ENCODE peak calls at places on chromosomes 3 and 15, in eight cellular contexts. One of them, this sample, is unnamed.

GRCh38 chr3:100060685-100061484 is 53.4 kb downstream of the FILIP1L start:
- DNase-seq in endodermal cell: no peak
- DNase-seq in upper lobe of left lung: no peak
- DNase-seq in colonic mucosa: no peak
- DNase-seq in esophagus squamous epithelium: no peak
- DNase-seq in HCT116: no peak
- DNase-seq in esophagus muscularis mucosa: no peak
- DNase-seq in hepatocyte: no peak
- DNase-seq in this sample: no peak

GRCh38 chr3:39721076-39721475 is 88.3 kb upstream of the MYRIP start:
- DNase-seq in endodermal cell: no peak
- DNase-seq in esophagus squamous epithelium: no peak
- DNase-seq in hepatocyte: no peak
- DNase-seq in colonic mucosa: no peak
- DNase-seq in upper lobe of left lung: no peak
- DNase-seq in HCT116: no peak
- DNase-seq in esophagus muscularis mucosa: no peak
- DNase-seq in this sample: no peak

GRCh38 chr3:8575364-8576104 is 69.1 kb downstream of the SSUH2 start:
- DNase-seq in colonic mucosa: no peak
- DNase-seq in esophagus muscularis mucosa: no peak
- DNase-seq in upper lobe of left lung: no peak
- DNase-seq in endodermal cell: no peak
- DNase-seq in HCT116: no peak
- DNase-seq in hepatocyte: no peak
- DNase-seq in esophagus squamous epithelium: no peak
- DNase-seq in this sample: no peak

GRCh38 chr3:182115328-182116045 is 403.8 kb downstream of the SOX2 start:
- DNase-seq in esophagus muscularis mucosa: no peak
- DNase-seq in esophagus squamous epithelium: no peak
- DNase-seq in upper lobe of left lung: no peak
- DNase-seq in endodermal cell: no peak
- DNase-seq in colonic mucosa: no peak
- DNase-seq in HCT116: no peak
- DNase-seq in hepatocyte: no peak
- DNase-seq in this sample: no peak

GRCh38 chr3:64268926-64269325 is 43.7 kb upstream of the PRICKLE2 start:
- DNase-seq in upper lobe of left lung: no peak
- DNase-seq in hepatocyte: no peak
- DNase-seq in colonic mucosa: no peak
- DNase-seq in endodermal cell: no peak
- DNase-seq in HCT116: no peak
- DNase-seq in esophagus muscularis mucosa: no peak
- DNase-seq in esophagus squamous epithelium: no peak
- DNase-seq in this sample: no peak

GRCh38 chr3:86180696-86181095 is 810.3 kb downstream of the VGLL3 start:
- DNase-seq in esophagus squamous epithelium: no peak
- DNase-seq in upper lobe of left lung: no peak
- DNase-seq in HCT116: no peak
- DNase-seq in colonic mucosa: no peak
- DNase-seq in esophagus muscularis mucosa: no peak
- DNase-seq in hepatocyte: peak; percentile 16
- DNase-seq in endodermal cell: peak; percentile 61
- DNase-seq in this sample: no peak

GRCh38 chr3:99663981-99664380 is 25.6 kb downstream of the COL8A1 start:
- DNase-seq in esophagus muscularis mucosa: no peak
- DNase-seq in HCT116: no peak
- DNase-seq in hepatocyte: no peak
- DNase-seq in esophagus squamous epithelium: no peak
- DNase-seq in upper lobe of left lung: no peak
- DNase-seq in colonic mucosa: no peak
- DNase-seq in endodermal cell: no peak
- DNase-seq in this sample: no peak

GRCh38 chr3:22886394-22886793 is 316.7 kb upstream of the UBE2E2 start:
- DNase-seq in colonic mucosa: no peak
- DNase-seq in esophagus squamous epithelium: no peak
- DNase-seq in upper lobe of left lung: no peak
- DNase-seq in HCT116: no peak
- DNase-seq in endodermal cell: no peak
- DNase-seq in esophagus muscularis mucosa: no peak
- DNase-seq in hepatocyte: no peak
- DNase-seq in this sample: peak; percentile 60

GRCh38 chr3:7977245-7978103 is 524.1 kb upstream of the LMCD1 start:
- DNase-seq in esophagus muscularis mucosa: no peak
- DNase-seq in upper lobe of left lung: no peak
- DNase-seq in esophagus squamous epithelium: no peak
- DNase-seq in endodermal cell: peak; percentile 53
- DNase-seq in colonic mucosa: no peak
- DNase-seq in hepatocyte: peak; percentile 19
- DNase-seq in HCT116: no peak
- DNase-seq in this sample: no peak

GRCh38 chr3:110577856-110578255 is 493.8 kb upstream of the NECTIN3 start:
- DNase-seq in esophagus muscularis mucosa: no peak
- DNase-seq in endodermal cell: no peak
- DNase-seq in colonic mucosa: no peak
- DNase-seq in upper lobe of left lung: no peak
- DNase-seq in esophagus squamous epithelium: no peak
- DNase-seq in HCT116: no peak
- DNase-seq in hepatocyte: no peak
- DNase-seq in this sample: no peak

GRCh38 chr15:90552162-90552928 is 22.6 kb downstream of the CRTC3 start:
- DNase-seq in upper lobe of left lung: peak; percentile 56
- DNase-seq in colonic mucosa: no peak
- DNase-seq in hepatocyte: no peak
- DNase-seq in endodermal cell: no peak
- DNase-seq in esophagus squamous epithelium: no peak
- DNase-seq in esophagus muscularis mucosa: no peak
- DNase-seq in HCT116: no peak
- DNase-seq in this sample: no peak

GRCh38 chr3:104646196-104646595 is 720.5 kb upstream of the ALCAM start:
- DNase-seq in esophagus squamous epithelium: no peak
- DNase-seq in upper lobe of left lung: no peak
- DNase-seq in colonic mucosa: no peak
- DNase-seq in esophagus muscularis mucosa: no peak
- DNase-seq in HCT116: no peak
- DNase-seq in endodermal cell: no peak
- DNase-seq in hepatocyte: no peak
- DNase-seq in this sample: no peak

GRCh38 chr3:104642827-104643226 is 723.9 kb upstream of the ALCAM start:
- DNase-seq in HCT116: no peak
- DNase-seq in hepatocyte: no peak
- DNase-seq in endodermal cell: no peak
- DNase-seq in esophagus squamous epithelium: no peak
- DNase-seq in colonic mucosa: no peak
- DNase-seq in esophagus muscularis mucosa: no peak
- DNase-seq in upper lobe of left lung: no peak
- DNase-seq in this sample: no peak
- H3K4me3 ChIP-seq in HCT116: no peak overlapping the region
- H3K4me3 ChIP-seq in hepatocyte: no peak overlapping the region
- H3K4me3 ChIP-seq in endodermal cell: no peak overlapping the region
- H3K4me3 ChIP-seq in esophagus squamous epithelium: no peak overlapping the region
- H3K4me3 ChIP-seq in colonic mucosa: no peak overlapping the region
- H3K4me3 ChIP-seq in esophagus muscularis mucosa: no peak overlapping the region
- H3K4me3 ChIP-seq in upper lobe of left lung: no peak overlapping the region
- H3K4me3 ChIP-seq in this sample: no peak overlapping the region

GRCh38 chr15:70492240-70493177 is 270.8 kb downstream of the UACA start:
- DNase-seq in esophagus squamous epithelium: peak; percentile 39
- DNase-seq in esophagus muscularis mucosa: no peak
- DNase-seq in colonic mucosa: peak; percentile 57
- DNase-seq in HCT116: no peak
- DNase-seq in hepatocyte: peak; percentile 66
- DNase-seq in endodermal cell: no peak
- DNase-seq in upper lobe of left lung: peak; percentile 83
- DNase-seq in this sample: no peak
- H3K4me1 ChIP-seq in esophagus squamous epithelium: peaks cover 40% of the 10 kb centered on the region
- H3K4me1 ChIP-seq in esophagus muscularis mucosa: no peaks in the 10 kb centered on the region
- H3K4me1 ChIP-seq in colonic mucosa: no peaks in the 10 kb centered on the region
- H3K4me1 ChIP-seq in HCT116: peaks cover 40% of the 10 kb centered on the region
- H3K4me1 ChIP-seq in hepatocyte: peaks cover 40% of the 10 kb centered on the region
- H3K4me1 ChIP-seq in endodermal cell: peaks cover 20% of the 10 kb centered on the region
- H3K4me1 ChIP-seq in upper lobe of left lung: peaks cover 38% of the 10 kb centered on the region
- H3K4me1 ChIP-seq in this sample: no peaks in the 10 kb centered on the region

GRCh38 chr3:124107074-124107473 is 115.2 kb upstream of the ROPN1 start:
- DNase-seq in hepatocyte: no peak
- DNase-seq in esophagus muscularis mucosa: no peak
- DNase-seq in esophagus squamous epithelium: no peak
- DNase-seq in upper lobe of left lung: no peak
- DNase-seq in endodermal cell: no peak
- DNase-seq in colonic mucosa: no peak
- DNase-seq in HCT116: no peak
- DNase-seq in this sample: no peak
- H3K27ac ChIP-seq in hepatocyte: no peak overlapping the region
- H3K27ac ChIP-seq in esophagus muscularis mucosa: no peak overlapping the region
- H3K27ac ChIP-seq in esophagus squamous epithelium: no peak overlapping the region
- H3K27ac ChIP-seq in upper lobe of left lung: no peak overlapping the region
- H3K27ac ChIP-seq in endodermal cell: no peak overlapping the region
- H3K27ac ChIP-seq in colonic mucosa: no peak overlapping the region
- H3K27ac ChIP-seq in HCT116: no peak overlapping the region
- H3K27ac ChIP-seq in this sample: peak overlapping the region; percentile 18

GRCh38 chr15:59413577-59413976 is 24.4 kb upstream of the FAM81A start:
- DNase-seq in esophagus squamous epithelium: no peak
- DNase-seq in hepatocyte: no peak
- DNase-seq in upper lobe of left lung: no peak
- DNase-seq in esophagus muscularis mucosa: no peak
- DNase-seq in colonic mucosa: no peak
- DNase-seq in endodermal cell: no peak
- DNase-seq in HCT116: no peak
- DNase-seq in this sample: no peak
- H3K4me3 ChIP-seq in esophagus squamous epithelium: no peak overlapping the region
- H3K4me3 ChIP-seq in hepatocyte: no peak overlapping the region
- H3K4me3 ChIP-seq in upper lobe of left lung: no peak overlapping the region
- H3K4me3 ChIP-seq in esophagus muscularis mucosa: no peak overlapping the region
- H3K4me3 ChIP-seq in colonic mucosa: no peak overlapping the region
- H3K4me3 ChIP-seq in endodermal cell: no peak overlapping the region
- H3K4me3 ChIP-seq in HCT116: no peak overlapping the region
- H3K4me3 ChIP-seq in this sample: no peak overlapping the region

GRCh38 chr3:115357456-115357855 is 210.4 kb upstream of the ZBTB20 start:
- DNase-seq in endodermal cell: no peak
- DNase-seq in HCT116: no peak
- DNase-seq in colonic mucosa: no peak
- DNase-seq in esophagus muscularis mucosa: no peak
- DNase-seq in hepatocyte: no peak
- DNase-seq in esophagus squamous epithelium: no peak
- DNase-seq in upper lobe of left lung: no peak
- DNase-seq in this sample: no peak
- H3K4me1 ChIP-seq in endodermal cell: no peaks in the 10 kb centered on the region
- H3K4me1 ChIP-seq in HCT116: no peaks in the 10 kb centered on the region
- H3K4me1 ChIP-seq in colonic mucosa: no peaks in the 10 kb centered on the region
- H3K4me1 ChIP-seq in esophagus muscularis mucosa: no peaks in the 10 kb centered on the region
- H3K4me1 ChIP-seq in hepatocyte: peaks cover 4% of the 10 kb centered on the region
- H3K4me1 ChIP-seq in esophagus squamous epithelium: no peaks in the 10 kb centered on the region
- H3K4me1 ChIP-seq in upper lobe of left lung: peaks cover 9% of the 10 kb centered on the region
- H3K4me1 ChIP-seq in this sample: no peaks in the 10 kb centered on the region

DNA sequence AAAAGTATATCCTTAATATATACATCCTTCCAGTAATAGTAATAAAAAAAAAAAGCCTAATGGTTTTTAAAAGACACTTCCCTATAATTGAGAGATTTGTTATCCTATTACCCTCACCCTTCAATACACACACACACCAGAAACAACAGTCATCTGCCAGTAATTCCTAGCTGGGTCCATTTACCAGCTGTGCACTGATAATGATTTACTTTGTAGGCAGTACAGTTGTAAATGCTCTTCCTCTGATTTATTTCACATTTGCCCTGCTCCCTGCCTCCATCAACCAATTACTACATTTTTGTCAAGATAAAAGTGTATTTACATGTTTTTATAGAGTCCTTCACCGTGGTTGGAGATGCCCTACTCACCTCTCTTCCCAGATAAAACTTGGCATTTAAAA is 12.4 kb downstream of the TPM1 start:
- DNase-seq in esophagus muscularis mucosa: no peak
- DNase-seq in colonic mucosa: peak; percentile 58
- DNase-seq in esophagus squamous epithelium: no peak
- DNase-seq in endodermal cell: no peak
- DNase-seq in HCT116: no peak
- DNase-seq in hepatocyte: peak; percentile 40
- DNase-seq in upper lobe of left lung: no peak
- DNase-seq in this sample: no peak
- H3K27ac ChIP-seq in esophagus muscularis mucosa: peak overlapping the region; percentile 93
- H3K27ac ChIP-seq in colonic mucosa: peak overlapping the region; percentile 97
- H3K27ac ChIP-seq in esophagus squamous epithelium: peak overlapping the region; percentile 85
- H3K27ac ChIP-seq in endodermal cell: no peak overlapping the region
- H3K27ac ChIP-seq in HCT116: no peak overlapping the region
- H3K27ac ChIP-seq in hepatocyte: peak overlapping the region; percentile 94
- H3K27ac ChIP-seq in upper lobe of left lung: peak overlapping the region; percentile 90
- H3K27ac ChIP-seq in this sample: peak overlapping the region; percentile 97

This sample was measured in right atrium auricular region.